ENCODE peak calls at places on chromosomes 1 and 21, in eight cellular contexts. One of them, this sample, is unnamed.

GRCh38 chr1:214331827-214332423 is 51.0 kb downstream of the SMYD2 start:
- DNase-seq in IMR-90: peak; percentile 32
- DNase-seq in HepG2: peak; percentile 26
- DNase-seq in transverse colon: peak; percentile 30
- DNase-seq in pancreas: peak; percentile 52
- DNase-seq in mammary epithelial cell: peak; percentile 30
- DNase-seq in ascending aorta: no peak
- DNase-seq in fibroblast of lung: peak; percentile 25
- DNase-seq in this sample: peak; percentile 59

GRCh38 chr1:9280015-9280860 is 12.5 kb upstream of the SPSB1 start:
- DNase-seq in fibroblast of lung: peak; percentile 95
- DNase-seq in HepG2: peak; percentile 35
- DNase-seq in pancreas: no peak
- DNase-seq in IMR-90: peak; percentile 93
- DNase-seq in ascending aorta: no peak
- DNase-seq in mammary epithelial cell: peak; percentile 88
- DNase-seq in transverse colon: peak; percentile 74
- DNase-seq in this sample: no peak

GRCh38 chr1:214282696-214283225 is 1.8 kb downstream of the SMYD2 start:
- DNase-seq in transverse colon: no peak
- DNase-seq in fibroblast of lung: no peak
- DNase-seq in mammary epithelial cell: peak; percentile 16
- DNase-seq in ascending aorta: no peak
- DNase-seq in IMR-90: no peak
- DNase-seq in HepG2: no peak
- DNase-seq in pancreas: no peak
- DNase-seq in this sample: peak; percentile 54

GRCh38 chr1:211910136-211910884 is 79.7 kb upstream of the LPGAT1 start:
- DNase-seq in mammary epithelial cell: no peak
- DNase-seq in pancreas: no peak
- DNase-seq in transverse colon: peak; percentile 41
- DNase-seq in HepG2: peak; percentile 76
- DNase-seq in IMR-90: no peak
- DNase-seq in fibroblast of lung: no peak
- DNase-seq in ascending aorta: no peak
- DNase-seq in this sample: no peak

GRCh38 chr1:58035523-58035922 is 511.0 kb downstream of the OMA1 start:
- DNase-seq in mammary epithelial cell: no peak
- DNase-seq in transverse colon: no peak
- DNase-seq in ascending aorta: no peak
- DNase-seq in fibroblast of lung: no peak
- DNase-seq in pancreas: no peak
- DNase-seq in IMR-90: no peak
- DNase-seq in HepG2: peak; percentile 4
- DNase-seq in this sample: no peak

GRCh38 chr1:1060281-1061000 is 13.7 kb downstream of the RNF223 start:
- DNase-seq in ascending aorta: no peak
- DNase-seq in fibroblast of lung: no peak
- DNase-seq in transverse colon: no peak
- DNase-seq in mammary epithelial cell: no peak
- DNase-seq in IMR-90: no peak
- DNase-seq in pancreas: no peak
- DNase-seq in HepG2: no peak
- DNase-seq in this sample: no peak

GRCh38 chr1:23567996-23568607 is 8.8 kb upstream of the ID3 start:
- DNase-seq in mammary epithelial cell: no peak
- DNase-seq in IMR-90: no peak
- DNase-seq in pancreas: no peak
- DNase-seq in ascending aorta: no peak
- DNase-seq in HepG2: no peak
- DNase-seq in transverse colon: peak; percentile 44
- DNase-seq in fibroblast of lung: no peak
- DNase-seq in this sample: no peak

GRCh38 chr1:156025873-156026272 is 5.1 kb upstream of the SSR2 start:
- DNase-seq in pancreas: peak; percentile 63
- DNase-seq in ascending aorta: no peak
- DNase-seq in HepG2: peak; percentile 62
- DNase-seq in IMR-90: peak; percentile 45
- DNase-seq in mammary epithelial cell: no peak
- DNase-seq in transverse colon: peak; percentile 63
- DNase-seq in fibroblast of lung: peak; percentile 36
- DNase-seq in this sample: peak; percentile 46

GRCh38 chr1:35264861-35265260 is 3.6 kb upstream of the ZMYM4 start:
- DNase-seq in HepG2: peak; percentile 27
- DNase-seq in pancreas: peak; percentile 43
- DNase-seq in transverse colon: peak; percentile 21
- DNase-seq in mammary epithelial cell: peak; percentile 67
- DNase-seq in ascending aorta: no peak
- DNase-seq in IMR-90: peak; percentile 35
- DNase-seq in fibroblast of lung: peak; percentile 61
- DNase-seq in this sample: peak; percentile 53

GRCh38 chr1:243798726-243799125 is 51.3 kb downstream of the AKT3 start:
- DNase-seq in HepG2: no peak
- DNase-seq in ascending aorta: no peak
- DNase-seq in transverse colon: no peak
- DNase-seq in pancreas: no peak
- DNase-seq in IMR-90: peak; percentile 93
- DNase-seq in mammary epithelial cell: peak; percentile 95
- DNase-seq in fibroblast of lung: peak; percentile 98
- DNase-seq in this sample: no peak

GRCh38 chr1:17874231-17874630 is 119.1 kb downstream of the ACTL8 start:
- DNase-seq in ascending aorta: no peak
- DNase-seq in fibroblast of lung: peak; percentile 96
- DNase-seq in pancreas: no peak
- DNase-seq in HepG2: no peak
- DNase-seq in transverse colon: no peak
- DNase-seq in mammary epithelial cell: peak; percentile 70
- DNase-seq in IMR-90: peak; percentile 94
- DNase-seq in this sample: no peak

GRCh38 chr1:18941221-18942141 is 15.0 kb downstream of the IFFO2 start:
- DNase-seq in fibroblast of lung: peak; percentile 98
- DNase-seq in IMR-90: peak; percentile 97
- DNase-seq in pancreas: peak; percentile 69
- DNase-seq in HepG2: peak; percentile 87
- DNase-seq in transverse colon: no peak
- DNase-seq in ascending aorta: no peak
- DNase-seq in mammary epithelial cell: peak; percentile 98
- DNase-seq in this sample: peak; percentile 24

GRCh38 chr1:29826646-29827045 is 590.3 kb downstream of the PTPRU start:
- DNase-seq in mammary epithelial cell: no peak
- DNase-seq in pancreas: no peak
- DNase-seq in IMR-90: no peak
- DNase-seq in transverse colon: no peak
- DNase-seq in fibroblast of lung: no peak
- DNase-seq in ascending aorta: no peak
- DNase-seq in HepG2: no peak
- DNase-seq in this sample: no peak

GRCh38 chr1:77899647-77900320 is 11.4 kb downstream of the NEXN start:
- DNase-seq in fibroblast of lung: peak; percentile 34
- DNase-seq in pancreas: no peak
- DNase-seq in mammary epithelial cell: no peak
- DNase-seq in IMR-90: peak; percentile 22
- DNase-seq in HepG2: peak; percentile 59
- DNase-seq in ascending aorta: no peak
- DNase-seq in transverse colon: no peak
- DNase-seq in this sample: no peak

GRCh38 chr1:9700340-9700739 is 48.8 kb downstream of the PIK3CD start:
- DNase-seq in pancreas: no peak
- DNase-seq in IMR-90: peak; percentile 94
- DNase-seq in ascending aorta: no peak
- DNase-seq in transverse colon: no peak
- DNase-seq in mammary epithelial cell: peak; percentile 91
- DNase-seq in HepG2: no peak
- DNase-seq in fibroblast of lung: peak; percentile 93
- DNase-seq in this sample: no peak

GRCh38 chr1:217003355-217003754 is 280.1 kb upstream of the ESRRG start:
- DNase-seq in IMR-90: no peak
- DNase-seq in pancreas: no peak
- DNase-seq in mammary epithelial cell: no peak
- DNase-seq in transverse colon: no peak
- DNase-seq in fibroblast of lung: no peak
- DNase-seq in HepG2: no peak
- DNase-seq in ascending aorta: no peak
- DNase-seq in this sample: no peak

GRCh38 chr1:238226805-238227204 is 336.1 kb upstream of the ZP4 start:
- DNase-seq in transverse colon: no peak
- DNase-seq in ascending aorta: no peak
- DNase-seq in HepG2: no peak
- DNase-seq in pancreas: no peak
- DNase-seq in mammary epithelial cell: no peak
- DNase-seq in fibroblast of lung: no peak
- DNase-seq in IMR-90: no peak
- DNase-seq in this sample: peak; percentile 16

GRCh38 chr21:35254006-35254751 is 205.1 kb upstream of the RUNX1 start:
- DNase-seq in HepG2: no peak
- DNase-seq in IMR-90: peak; percentile 87
- DNase-seq in pancreas: no peak
- DNase-seq in transverse colon: peak; percentile 44
- DNase-seq in ascending aorta: no peak
- DNase-seq in fibroblast of lung: peak; percentile 92
- DNase-seq in mammary epithelial cell: peak; percentile 91
- DNase-seq in this sample: no peak

GRCh38 chr1:233656032-233656620 is 42.2 kb downstream of the KCNK1 start:
- DNase-seq in IMR-90: no peak
- DNase-seq in transverse colon: no peak
- DNase-seq in mammary epithelial cell: no peak
- DNase-seq in ascending aorta: no peak
- DNase-seq in HepG2: no peak
- DNase-seq in fibroblast of lung: no peak
- DNase-seq in pancreas: peak; percentile 18
- DNase-seq in this sample: no peak

GRCh38 chr1:218315638-218316037 is 29.5 kb upstream of the TGFB2 start:
- DNase-seq in transverse colon: no peak
- DNase-seq in pancreas: no peak
- DNase-seq in mammary epithelial cell: no peak
- DNase-seq in IMR-90: peak; percentile 13
- DNase-seq in ascending aorta: no peak
- DNase-seq in fibroblast of lung: no peak
- DNase-seq in HepG2: no peak
- DNase-seq in this sample: no peak

DNA sequence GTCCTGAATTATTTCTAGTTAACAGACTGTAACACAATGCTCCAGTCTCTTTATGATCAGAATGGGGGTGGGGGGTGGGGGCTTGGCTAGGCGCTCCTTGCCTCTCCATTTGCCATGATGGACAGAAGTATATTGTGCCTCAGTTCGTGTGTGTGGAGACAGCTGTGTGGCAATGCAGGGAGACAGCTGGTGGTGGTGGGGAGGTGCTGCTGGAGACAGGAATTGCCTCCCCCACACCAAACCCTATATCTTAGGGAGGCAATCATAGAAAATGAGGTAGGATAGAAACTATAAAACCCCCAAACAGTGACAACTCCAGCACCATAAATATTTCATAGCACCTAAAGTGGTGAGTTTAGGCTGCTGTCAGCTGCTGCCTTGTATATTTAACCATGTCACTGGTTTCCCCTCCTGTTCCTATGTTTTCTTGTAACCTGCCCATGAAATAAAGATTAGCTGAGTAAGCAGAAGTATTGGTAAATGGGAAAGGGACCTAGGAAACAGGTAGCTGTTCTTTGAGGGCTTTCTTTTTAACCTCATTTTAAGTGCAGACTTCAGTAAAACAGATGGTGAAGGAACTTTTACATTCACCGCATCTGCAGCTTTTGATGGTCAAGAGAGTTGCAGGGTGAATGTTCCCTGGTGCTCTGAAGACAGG is 3.4 kb downstream of the PLXNA2 start:
- DNase-seq in transverse colon: no peak
- DNase-seq in HepG2: no peak
- DNase-seq in IMR-90: no peak
- DNase-seq in ascending aorta: no peak
- DNase-seq in fibroblast of lung: no peak
- DNase-seq in pancreas: no peak
- DNase-seq in mammary epithelial cell: no peak
- DNase-seq in this sample: no peak
- H3K4me1 ChIP-seq in transverse colon: peaks cover 80% of the 10 kb centered on the region
- H3K4me1 ChIP-seq in HepG2: peaks cover 85% of the 10 kb centered on the region
- H3K4me1 ChIP-seq in IMR-90: peaks cover 12% of the 10 kb centered on the region
- H3K4me1 ChIP-seq in ascending aorta: peaks cover 15% of the 10 kb centered on the region
- H3K4me1 ChIP-seq in fibroblast of lung: no peaks in the 10 kb centered on the region
- H3K4me1 ChIP-seq in pancreas: peaks cover 12% of the 10 kb centered on the region
- H3K4me1 ChIP-seq in mammary epithelial cell: peaks cover 66% of the 10 kb centered on the region
- H3K4me1 ChIP-seq in this sample: peaks cover 19% of the 10 kb centered on the region

DNA sequence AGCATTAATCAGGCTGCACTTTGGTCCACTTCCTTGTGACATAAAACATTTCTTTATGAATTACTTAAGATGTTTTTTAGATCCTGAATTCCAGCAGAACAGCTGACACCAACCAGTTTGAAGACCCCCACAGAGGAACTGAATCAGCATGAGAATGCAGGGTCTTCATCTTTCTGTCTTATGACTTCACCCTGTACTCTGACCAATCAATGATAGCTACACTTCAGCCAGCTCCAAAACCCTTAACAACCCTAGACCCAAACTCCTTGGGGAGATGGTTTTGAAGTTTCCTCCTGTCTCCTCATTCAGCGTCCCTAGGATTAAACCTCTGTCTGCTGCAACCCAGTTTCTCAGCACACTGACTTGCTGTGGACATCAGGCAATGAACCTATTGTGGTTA is 175.0 kb downstream of the CTH start:
- DNase-seq in pancreas: no peak
- DNase-seq in transverse colon: no peak
- DNase-seq in fibroblast of lung: no peak
- DNase-seq in ascending aorta: no peak
- DNase-seq in HepG2: no peak
- DNase-seq in mammary epithelial cell: no peak
- DNase-seq in IMR-90: no peak
- DNase-seq in this sample: no peak
- TF ChIP-seq CTCF in pancreas: no peak
- TF ChIP-seq CTCF in transverse colon: no peak
- TF ChIP-seq CTCF in fibroblast of lung: no peak
- TF ChIP-seq CTCF in ascending aorta: no peak
- TF ChIP-seq CTCF in HepG2: no peak
- TF ChIP-seq CTCF in mammary epithelial cell: no peak
- TF ChIP-seq CTCF in IMR-90: no peak
- TF ChIP-seq CTCF in this sample: no peak

GRCh38 chr1:202214089-202214843 is 20.7 kb downstream of the LGR6 start:
- DNase-seq in mammary epithelial cell: no peak
- DNase-seq in HepG2: no peak
- DNase-seq in IMR-90: no peak
- DNase-seq in fibroblast of lung: no peak
- DNase-seq in pancreas: no peak
- DNase-seq in ascending aorta: no peak
- DNase-seq in transverse colon: peak; percentile 38
- DNase-seq in this sample: no peak
- H3K4me3 ChIP-seq in mammary epithelial cell: peak overlapping the region; percentile 44
- H3K4me3 ChIP-seq in HepG2: no peak overlapping the region
- H3K4me3 ChIP-seq in IMR-90: no peak overlapping the region
- H3K4me3 ChIP-seq in fibroblast of lung: no peak overlapping the region
- H3K4me3 ChIP-seq in pancreas: no peak overlapping the region
- H3K4me3 ChIP-seq in ascending aorta: peak overlapping the region; percentile 52
- H3K4me3 ChIP-seq in transverse colon: peak overlapping the region; percentile 39
- H3K4me3 ChIP-seq in this sample: peak overlapping the region; percentile 23

DNA sequence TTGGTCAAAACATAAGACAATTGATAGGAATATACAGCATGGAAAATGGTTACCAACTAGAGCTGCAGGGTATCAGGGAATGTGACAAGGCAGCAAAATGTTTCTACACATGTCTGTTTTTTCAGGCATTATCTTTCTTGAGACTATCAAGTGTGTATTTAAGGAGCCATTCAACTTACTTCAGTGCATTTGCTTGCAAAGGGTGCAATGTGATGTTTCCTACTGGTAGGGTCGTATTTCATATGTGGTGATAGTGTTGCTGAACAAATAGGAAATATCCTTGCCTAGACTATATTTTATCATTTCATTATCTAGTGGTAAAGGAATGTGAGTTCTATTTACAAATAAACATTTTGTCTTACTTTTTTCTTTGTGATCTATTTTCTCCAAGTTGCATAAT is 42.4 kb downstream of the PTPRC start:
- DNase-seq in HepG2: no peak
- DNase-seq in ascending aorta: no peak
- DNase-seq in transverse colon: no peak
- DNase-seq in pancreas: no peak
- DNase-seq in IMR-90: peak; percentile 45
- DNase-seq in mammary epithelial cell: no peak
- DNase-seq in fibroblast of lung: peak; percentile 68
- DNase-seq in this sample: no peak
- H3K4me1 ChIP-seq in HepG2: no peaks in the 10 kb centered on the region
- H3K4me1 ChIP-seq in ascending aorta: no peaks in the 10 kb centered on the region
- H3K4me1 ChIP-seq in transverse colon: peaks cover 19% of the 10 kb centered on the region
- H3K4me1 ChIP-seq in pancreas: peaks cover 8% of the 10 kb centered on the region
- H3K4me1 ChIP-seq in IMR-90: no peaks in the 10 kb centered on the region
- H3K4me1 ChIP-seq in mammary epithelial cell: peaks cover 12% of the 10 kb centered on the region
- H3K4me1 ChIP-seq in fibroblast of lung: no peaks in the 10 kb centered on the region
- H3K4me1 ChIP-seq in this sample: no peaks in the 10 kb centered on the region